ENCODE peak calls at places on chromosomes 13 and 19, in six cellular contexts. E is CD8-positive, alpha-beta T cell; F is AML-193; M is left ventricle myocardium superior; T is naive thymus-derived CD8-positive, alpha-beta T cell; O is NCI-H1092 treated with DMSO at 0.1 percent for 48 hours. Y is an unnamed sample.

GRCh38 chr13:31605076-31605858 is 134.1 kb upstream of the RXFP2 start:
- DNase-seq in E (no peak), T (no peak), M (no peak), F (no peak), O (no peak), Y (no peak)

GRCh38 chr13:43776680-43777079 is 10.1 kb downstream of the ENOX1 start:
- DNase-seq in T (no peak), M (no peak), F (no peak), E (no peak), O (no peak), Y (no peak)

GRCh38 chr13:48500652-48501197 is 32.2 kb downstream of the RCBTB2 start:
- DNase-seq in M (no peak), E (no peak), T (no peak), F (peak; percentile 98), O (no peak), Y (no peak)

GRCh38 chr13:59464926-59465325 is 698.8 kb downstream of the DIAPH3 start:
- DNase-seq in T (no peak), F (no peak), E (no peak), O (no peak), M (no peak), Y (no peak)

GRCh38 chr19:33054623-33055022 is 10.1 kb downstream of the RHPN2 start:
- DNase-seq in E (no peak), T (no peak), M (no peak), O (no peak), F (no peak), Y (no peak)

GRCh38 chr13:111304041-111304544 is 16.3 kb upstream of the TEX29 start:
- DNase-seq in O (no peak), F (no peak), T (no peak), E (no peak), M (no peak), Y (no peak)

GRCh38 chr19:50359432-50359818 is 6.0 kb downstream of the NAPSA start:
- DNase-seq in F (no peak), T (no peak), O (no peak), E (no peak), M (no peak), Y (no peak)

GRCh38 chr13:19781526-19781925 is 1.2 kb downstream of the PSPC1 start:
- DNase-seq in F (no peak), T (no peak), E (no peak), M (no peak), O (no peak), Y (no peak)

GRCh38 chr19:5987077-5987818 is 9.3 kb upstream of the RANBP3 start:
- DNase-seq in F (peak; percentile 65), T (peak; percentile 69), O (peak; percentile 76), M (peak; percentile 69), E (peak; percentile 79), Y (peak; percentile 81)

GRCh38 chr19:29872224-29872731 is 60.5 kb downstream of the CCNE1 start:
- DNase-seq in E (peak; percentile 9), F (no peak), T (peak; percentile 11), M (no peak), O (no peak), Y (no peak)

GRCh38 chr19:1634938-1635243 is 17.5 kb downstream of the TCF3 start:
- DNase-seq in T (no peak), M (no peak), F (no peak), E (no peak), O (no peak), Y (no peak)

GRCh38 chr19:42343344-42344110 is 18.1 kb downstream of the MEGF8 start:
- DNase-seq in E (no peak), O (no peak), T (no peak), F (no peak), M (no peak), Y (no peak)

GRCh38 chr13:99930925-99931324 is 40.6 kb downstream of the ZIC5 start:
- DNase-seq in M (no peak), O (no peak), E (no peak), F (no peak), T (no peak), Y (no peak)

GRCh38 chr13:49625392-49626137 is 2.7 kb upstream of the ARL11 start:
- DNase-seq in F (peak; percentile 17), M (peak; percentile 73), T (no peak), E (no peak), O (no peak), Y (no peak)

GRCh38 chr19:3403489-3404323 is 37.3 kb downstream of the NFIC start:
- DNase-seq in T (no peak), O (peak; percentile 19), E (no peak), F (no peak), M (peak; percentile 93), Y (no peak)

GRCh38 chr13:75704942-75705320 is 68.8 kb downstream of the LMO7 start:
- DNase-seq in O (no peak), M (no peak), T (no peak), E (no peak), F (no peak), Y (no peak)

GRCh38 chr13:36298535-36299068 is 988 bp upstream of the CCDC169 start:
- DNase-seq in T (no peak), F (no peak), E (no peak), M (no peak), O (no peak), Y (no peak)

GRCh38 chr13:63614874-63615612 is 2199.4 kb upstream of the PCDH20 start:
- DNase-seq in F (no peak), E (no peak), O (no peak), T (no peak), M (no peak), Y (no peak)

GRCh38 chr13:85236431-85236830 is 562.8 kb downstream of the SLITRK6 start:
- DNase-seq in T (no peak), M (no peak), E (no peak), O (no peak), F (no peak), Y (no peak)

GRCh38 chr13:35768551-35768950 is 292.1 kb upstream of the MAB21L1 start:
- DNase-seq in E (no peak), O (no peak), M (no peak), F (no peak), T (no peak), Y (no peak)

GRCh38 chr19:49326165-49326704 is 1.2 kb upstream of the SLC6A16 start:
- DNase-seq in F (no peak), E (no peak), O (no peak), T (no peak), M (no peak), Y (no peak)

GRCh38 chr19:35899547-35900214 is 659 bp downstream of the NFKBID start:
- DNase-seq in O (peak; percentile 8), E (peak; percentile 80), M (peak; percentile 89), T (peak; percentile 87), F (peak; percentile 63), Y (peak; percentile 62)

GRCh38 chr19:34990578-34991192 is 9.4 kb upstream of the GRAMD1A start:
- DNase-seq in T (no peak), F (no peak), M (no peak), E (no peak), O (no peak), Y (no peak)

GRCh38 chr13:75279834-75280369 is 202.1 kb downstream of the TBC1D4 start:
- DNase-seq in F (no peak), O (no peak), T (no peak), E (no peak), M (no peak), Y (no peak)

GRCh38 chr19:4338441-4339350 is at the start of gene STAP2:
- DNase-seq in T (no peak), O (no peak), F (no peak), M (peak; percentile 31), E (peak; percentile 20), Y (no peak)

GRCh38 chr13:90445179-90445578 is 902.3 kb upstream of the MIR17HG start:
- DNase-seq in M (no peak), O (no peak), E (no peak), T (no peak), F (no peak), Y (no peak)

GRCh38 chr19:42250666-42251531 is 4.0 kb downstream of the ERF start:
- DNase-seq in F (no peak), T (peak; percentile 25), M (peak; percentile 63), E (peak; percentile 29), O (peak; percentile 56), Y (no peak)

GRCh38 chr13:85650613-85651012 is 148.6 kb downstream of the SLITRK6 start:
- DNase-seq in T (no peak), F (no peak), O (peak; percentile 15), E (no peak), M (no peak), Y (no peak)

GRCh38 chr13:41428155-41428554 is 29.2 kb upstream of the RGCC start:
- DNase-seq in T (peak; percentile 68), F (no peak), M (no peak), O (no peak), E (peak; percentile 69), Y (no peak)

GRCh38 chr19:39253374-39254149 is 4.9 kb upstream of the IFNL4 start:
- DNase-seq in E (no peak), F (no peak), O (no peak), M (no peak), T (no peak), Y (no peak)